ENCODE peak calls at places on chromosomes 11 and 22, in four cellular contexts. One of them, this sample, is unnamed.

GRCh38 chr22:24390156-24390555 is 37.2 kb upstream of the ADORA2A start:
- DNase-seq in heart left ventricle: no peak
- DNase-seq in SJSA1: no peak
- DNase-seq in heart right ventricle: no peak
- DNase-seq in this sample: no peak

GRCh38 chr22:48423481-48423901 is 1404.2 kb downstream of the BRD1 start:
- DNase-seq in heart left ventricle: no peak
- DNase-seq in SJSA1: peak; percentile 83
- DNase-seq in heart right ventricle: no peak
- DNase-seq in this sample: no peak

GRCh38 chr11:31955838-31956237 is 135.0 kb upstream of the RCN1 start:
- DNase-seq in heart left ventricle: no peak
- DNase-seq in SJSA1: no peak
- DNase-seq in heart right ventricle: no peak
- DNase-seq in this sample: no peak

GRCh38 chr11:14644396-14645246 is 1.0 kb downstream of the PDE3B start:
- DNase-seq in heart left ventricle: peak; percentile 43
- DNase-seq in SJSA1: no peak
- DNase-seq in heart right ventricle: peak; percentile 30
- DNase-seq in this sample: peak; percentile 76

GRCh38 chr11:92865352-92865751 is 104.1 kb upstream of the MTNR1B start:
- DNase-seq in heart left ventricle: no peak
- DNase-seq in SJSA1: no peak
- DNase-seq in heart right ventricle: peak; percentile 14
- DNase-seq in this sample: no peak

GRCh38 chr11:20488352-20488751 is 100.8 kb downstream of the PRMT3 start:
- DNase-seq in heart left ventricle: no peak
- DNase-seq in SJSA1: no peak
- DNase-seq in heart right ventricle: no peak
- DNase-seq in this sample: no peak

GRCh38 chr22:49532831-49533802 is 294.6 kb downstream of the BRD1 start:
- DNase-seq in heart left ventricle: no peak
- DNase-seq in SJSA1: no peak
- DNase-seq in heart right ventricle: no peak
- DNase-seq in this sample: peak; percentile 45

GRCh38 chr11:64266339-64266738 is 15.0 kb downstream of the PLCB3 start:
- DNase-seq in heart left ventricle: no peak
- DNase-seq in SJSA1: no peak
- DNase-seq in heart right ventricle: peak; percentile 9
- DNase-seq in this sample: no peak

GRCh38 chr11:4467811-4468606 is 14.4 kb upstream of the OR52K1 start:
- DNase-seq in heart left ventricle: no peak
- DNase-seq in SJSA1: no peak
- DNase-seq in heart right ventricle: no peak
- DNase-seq in this sample: no peak

GRCh38 chr11:17703951-17704350 is 15.4 kb upstream of the MYOD1 start:
- DNase-seq in heart left ventricle: no peak
- DNase-seq in SJSA1: no peak
- DNase-seq in heart right ventricle: no peak
- DNase-seq in this sample: no peak

GRCh38 chr11:27716216-27716615 is 16.0 kb upstream of the BDNF start:
- DNase-seq in heart left ventricle: no peak
- DNase-seq in SJSA1: no peak
- DNase-seq in heart right ventricle: no peak
- DNase-seq in this sample: no peak

GRCh38 chr11:103727262-103727661 is 309.2 kb upstream of the DDI1 start:
- DNase-seq in heart left ventricle: no peak
- DNase-seq in SJSA1: no peak
- DNase-seq in heart right ventricle: no peak
- DNase-seq in this sample: no peak

GRCh38 chr11:117814204-117814765 is 10.3 kb downstream of the FXYD2 start:
- DNase-seq in heart left ventricle: no peak
- DNase-seq in SJSA1: no peak
- DNase-seq in heart right ventricle: no peak
- DNase-seq in this sample: peak; percentile 89

GRCh38 chr11:30107899-30108298 is 91.1 kb upstream of the KCNA4 start:
- DNase-seq in heart left ventricle: no peak
- DNase-seq in SJSA1: peak; percentile 18
- DNase-seq in heart right ventricle: no peak
- DNase-seq in this sample: no peak

GRCh38 chr11:75782540-75783263 is 14.1 kb downstream of the DGAT2 start:
- DNase-seq in heart left ventricle: no peak
- DNase-seq in SJSA1: no peak
- DNase-seq in heart right ventricle: no peak
- DNase-seq in this sample: peak; percentile 26

GRCh38 chr22:41410311-41410751 is 28.6 kb downstream of the TEF start:
- DNase-seq in heart left ventricle: peak; percentile 91
- DNase-seq in SJSA1: no peak
- DNase-seq in heart right ventricle: peak; percentile 71
- DNase-seq in this sample: no peak

GRCh38 chr11:14500181-14500651 is 605 bp upstream of the COPB1 start:
- DNase-seq in heart left ventricle: no peak
- DNase-seq in SJSA1: peak; percentile 76
- DNase-seq in heart right ventricle: peak; percentile 30
- DNase-seq in this sample: no peak

GRCh38 chr11:9849384-9849783 is 185.5 kb downstream of the SWAP70 start:
- DNase-seq in heart left ventricle: no peak
- DNase-seq in SJSA1: no peak
- DNase-seq in heart right ventricle: no peak
- DNase-seq in this sample: no peak

GRCh38 chr11:69558519-69558941 is 77.1 kb downstream of the LINC01488 start:
- DNase-seq in heart left ventricle: no peak
- DNase-seq in SJSA1: no peak
- DNase-seq in heart right ventricle: no peak
- DNase-seq in this sample: no peak

GRCh38 chr11:73645972-73646631 is at the start of gene PLEKHB1:
- DNase-seq in heart left ventricle: no peak
- DNase-seq in SJSA1: no peak
- DNase-seq in heart right ventricle: no peak
- DNase-seq in this sample: no peak

GRCh38 chr22:39666926-39667325 is 96.4 kb downstream of the CACNA1I start:
- DNase-seq in heart left ventricle: no peak
- DNase-seq in SJSA1: no peak
- DNase-seq in heart right ventricle: no peak
- DNase-seq in this sample: no peak

GRCh38 chr11:2215561-2216399 is 44.2 kb upstream of the TH start:
- DNase-seq in heart left ventricle: no peak
- DNase-seq in SJSA1: no peak
- DNase-seq in heart right ventricle: no peak
- DNase-seq in this sample: peak; percentile 73

DNA sequence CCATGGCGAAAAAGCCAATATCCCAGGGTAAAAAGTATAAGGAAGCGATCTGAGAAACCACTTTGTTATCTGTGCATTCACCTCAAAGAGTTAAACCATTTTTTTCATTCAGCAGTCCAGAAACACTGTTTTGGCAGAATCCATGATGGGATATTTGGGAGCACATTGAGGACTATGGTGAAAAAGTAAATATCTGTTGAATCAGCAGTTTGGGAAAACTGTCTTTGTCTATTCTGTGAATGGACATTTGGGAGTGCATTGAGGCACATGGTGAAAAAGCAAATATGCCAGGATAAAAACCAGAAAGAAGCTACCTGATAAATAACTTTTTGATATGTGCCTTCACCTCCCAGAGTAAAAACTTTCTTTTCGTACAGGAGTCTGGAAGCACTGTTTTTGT is 187.4 kb downstream of the OR4A47 start:
- DNase-seq in heart left ventricle: no peak
- DNase-seq in SJSA1: no peak
- DNase-seq in heart right ventricle: no peak
- DNase-seq in this sample: no peak
- H3K9me3 ChIP-seq in heart left ventricle: peaks cover 72% of the 10 kb centered on the region
- H3K9me3 ChIP-seq in SJSA1: no peaks in the 10 kb centered on the region
- H3K9me3 ChIP-seq in heart right ventricle: peaks cover 85% of the 10 kb centered on the region
- H3K9me3 ChIP-seq in this sample: peaks cover 6% of the 10 kb centered on the region

GRCh38 chr22:10727393-10727792 is 4800.6 kb upstream of the OR11H1 start:
- DNase-seq in heart left ventricle: no peak
- DNase-seq in SJSA1: no peak
- DNase-seq in heart right ventricle: no peak
- DNase-seq in this sample: no peak
- H3K9me3 ChIP-seq in heart left ventricle: peaks cover 84% of the 10 kb centered on the region
- H3K9me3 ChIP-seq in SJSA1: peaks cover 26% of the 10 kb centered on the region
- H3K9me3 ChIP-seq in heart right ventricle: peaks cover 99% of the 10 kb centered on the region
- H3K9me3 ChIP-seq in this sample: peaks cover 63% of the 10 kb centered on the region

DNA sequence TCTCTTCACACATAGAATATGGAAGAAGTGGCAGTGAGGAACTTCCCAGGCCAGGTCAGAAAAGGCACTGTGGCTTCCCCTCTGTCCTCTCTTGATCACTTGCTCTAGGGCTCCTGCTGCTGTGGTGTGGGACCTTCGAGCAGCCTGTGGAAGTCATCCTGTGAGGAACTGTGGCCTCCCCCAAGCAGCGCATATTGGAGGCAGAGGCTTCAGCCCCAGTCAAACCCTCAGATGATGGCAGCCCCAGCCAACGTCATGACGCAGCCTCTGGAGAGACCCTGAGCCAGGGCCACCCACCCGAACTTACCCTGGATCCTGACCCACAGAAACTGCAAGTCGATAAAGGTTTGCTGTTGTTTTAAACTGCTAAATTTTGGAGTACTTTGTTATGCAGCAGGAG is 444.9 kb downstream of the TBC1D22A start:
- DNase-seq in heart left ventricle: no peak
- DNase-seq in SJSA1: no peak
- DNase-seq in heart right ventricle: no peak
- DNase-seq in this sample: peak; percentile 52
- H3K9me3 ChIP-seq in heart left ventricle: no peaks in the 10 kb centered on the region
- H3K9me3 ChIP-seq in SJSA1: no peaks in the 10 kb centered on the region
- H3K9me3 ChIP-seq in heart right ventricle: no peaks in the 10 kb centered on the region
- H3K9me3 ChIP-seq in this sample: no peaks in the 10 kb centered on the region

GRCh38 chr11:50164050-50164449 is 131.4 kb downstream of the OR4C45 start:
- DNase-seq in heart left ventricle: no peak
- DNase-seq in SJSA1: no peak
- DNase-seq in heart right ventricle: no peak
- DNase-seq in this sample: peak; percentile 61
- H3K9me3 ChIP-seq in heart left ventricle: peaks cover 2% of the 10 kb centered on the region
- H3K9me3 ChIP-seq in SJSA1: no peaks in the 10 kb centered on the region
- H3K9me3 ChIP-seq in heart right ventricle: peaks cover 21% of the 10 kb centered on the region
- H3K9me3 ChIP-seq in this sample: no peaks in the 10 kb centered on the region

GRCh38 chr11:67662142-67662805 is 11.7 kb upstream of the ACY3 start:
- DNase-seq in heart left ventricle: no peak
- DNase-seq in SJSA1: no peak
- DNase-seq in heart right ventricle: no peak
- DNase-seq in this sample: no peak
- H3K9me3 ChIP-seq in heart left ventricle: no peaks in the 10 kb centered on the region
- H3K9me3 ChIP-seq in SJSA1: no peaks in the 10 kb centered on the region
- H3K9me3 ChIP-seq in heart right ventricle: no peaks in the 10 kb centered on the region
- H3K9me3 ChIP-seq in this sample: no peaks in the 10 kb centered on the region

DNA sequence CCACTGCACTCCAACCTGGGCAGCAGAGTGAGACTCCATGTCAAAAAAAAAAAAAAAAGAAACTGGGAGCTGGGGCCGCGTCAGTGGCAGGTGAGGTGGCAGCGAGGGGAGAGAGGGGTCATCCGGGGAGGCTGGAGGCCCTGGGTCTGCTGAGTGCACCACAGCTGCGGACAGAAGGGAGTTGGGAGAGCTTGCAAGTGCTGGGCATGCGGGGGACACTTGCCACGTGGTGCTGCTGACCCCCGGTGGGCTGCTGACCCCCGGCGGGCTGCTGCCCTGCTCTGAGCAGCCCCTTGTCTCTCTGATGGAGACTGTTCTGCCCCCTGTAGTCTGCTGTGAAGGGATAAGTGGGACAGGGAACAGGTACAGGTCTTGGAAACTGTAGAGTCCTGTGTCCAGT is 2.6 kb downstream of the DRAP1 start:
- DNase-seq in heart left ventricle: no peak
- DNase-seq in SJSA1: no peak
- DNase-seq in heart right ventricle: no peak
- DNase-seq in this sample: no peak
- H3K9me3 ChIP-seq in heart left ventricle: no peaks in the 10 kb centered on the region
- H3K9me3 ChIP-seq in SJSA1: peaks cover 5% of the 10 kb centered on the region
- H3K9me3 ChIP-seq in heart right ventricle: no peaks in the 10 kb centered on the region
- H3K9me3 ChIP-seq in this sample: no peaks in the 10 kb centered on the region